ENCODE peak calls at places on chromosomes 7 and 10, in nine cellular contexts. B is SJCRH30; X is SJSA1; M is IMR-90; Z is psoas muscle; I is uterus; U is CD8-positive, alpha-beta T cell; D is aorta; J is stomach. F is an unnamed sample.

GRCh38 chr10:60353519-60354258 is 36.0 kb downstream of the ANK3 start:
- DNase-seq in B (no peak), X (no peak), M (peak; percentile 29), Z (no peak), I (no peak), U (no peak), D (peak; percentile 41), J (no peak), F (no peak)

GRCh38 chr7:89987665-89988064 is 166.6 kb upstream of the STEAP1 start:
- DNase-seq in B (no peak), X (no peak), M (no peak), Z (no peak), I (no peak), U (no peak), D (no peak), J (no peak), F (no peak)

GRCh38 chr10:77001186-77001585 is 636.4 kb downstream of the KCNMA1 start:
- DNase-seq in B (no peak), X (no peak), M (no peak), Z (no peak), I (no peak), U (no peak), D (no peak), J (no peak), F (no peak)

GRCh38 chr7:69115788-69116187 is 482.5 kb upstream of the AUTS2 start:
- DNase-seq in B (no peak), X (no peak), M (no peak), Z (no peak), I (no peak), U (no peak), D (no peak), J (no peak), F (no peak)

GRCh38 chr10:95835149-95835860 is 72.5 kb upstream of the CC2D2B start:
- DNase-seq in B (no peak), X (no peak), M (peak; percentile 5), Z (no peak), I (no peak), U (no peak), D (no peak), J (no peak), F (no peak)

GRCh38 chr10:72086466-72087391 is 1.6 kb downstream of the SPOCK2 start:
- DNase-seq in B (no peak), X (no peak), M (peak; percentile 19), Z (peak; percentile 39), I (no peak), U (peak; percentile 93), D (no peak), J (no peak), F (peak; percentile 48)

GRCh38 chr10:75266945-75267344 is 31.2 kb upstream of the COMTD1 start:
- DNase-seq in B (no peak), X (no peak), M (peak; percentile 89), Z (no peak), I (no peak), U (no peak), D (no peak), J (no peak), F (no peak)

GRCh38 chr10:84224411-84225028 is 824 bp downstream of the LRIT2 start:
- DNase-seq in B (peak; percentile 14), X (no peak), M (no peak), Z (no peak), I (no peak), U (no peak), D (no peak), J (no peak), F (no peak)

GRCh38 chr7:71521506-71521905 is 389.6 kb downstream of the GALNT17 start:
- DNase-seq in B (peak; percentile 55), X (no peak), M (no peak), Z (peak; percentile 57), I (peak; percentile 22), U (no peak), D (peak; percentile 46), J (no peak), F (no peak)

GRCh38 chr10:32163076-32163773 is 107.0 kb upstream of the KIF5B start:
- DNase-seq in B (peak; percentile 65), X (no peak), M (peak; percentile 72), Z (no peak), I (no peak), U (no peak), D (no peak), J (no peak), F (no peak)

GRCh38 chr7:101696-102376 is 90.5 kb upstream of the FAM20C start:
- DNase-seq in B (no peak), X (peak; percentile 77), M (peak; percentile 79), Z (no peak), I (no peak), U (no peak), D (no peak), J (peak; percentile 19), F (no peak)

GRCh38 chr10:43903451-43903850 is 254.8 kb upstream of the ZNF32 start:
- DNase-seq in B (no peak), X (no peak), M (no peak), Z (no peak), I (no peak), U (no peak), D (no peak), J (no peak), F (no peak)

GRCh38 chr10:117544729-117545140 is 2.2 kb downstream of the EMX2 start:
- DNase-seq in B (no peak), X (no peak), M (no peak), Z (no peak), I (peak; percentile 32), U (no peak), D (no peak), J (no peak), F (no peak)

GRCh38 chr7:34523233-34523918 is 134.6 kb upstream of the NPSR1 start:
- DNase-seq in B (no peak), X (no peak), M (no peak), Z (no peak), I (no peak), U (no peak), D (no peak), J (no peak), F (no peak)

GRCh38 chr10:11775412-11775811 is 33.2 kb downstream of the ECHDC3 start:
- DNase-seq in B (no peak), X (no peak), M (no peak), Z (no peak), I (no peak), U (no peak), D (no peak), J (no peak), F (no peak)

GRCh38 chr10:103632247-103632642 is 138.7 kb downstream of the NEURL1 start:
- DNase-seq in B (no peak), X (no peak), M (no peak), Z (peak; percentile 19), I (no peak), U (no peak), D (no peak), J (no peak), F (no peak)

GRCh38 chr10:103627893-103628292 is 134.4 kb downstream of the NEURL1 start:
- DNase-seq in B (no peak), X (no peak), M (no peak), Z (no peak), I (no peak), U (no peak), D (no peak), J (no peak), F (no peak)

GRCh38 chr10:103629581-103629980 is 136.1 kb downstream of the NEURL1 start:
- DNase-seq in B (no peak), X (no peak), M (no peak), Z (no peak), I (no peak), U (no peak), D (no peak), J (no peak), F (no peak)

GRCh38 chr10:103627111-103627892 is 133.8 kb downstream of the NEURL1 start:
- DNase-seq in B (no peak), X (no peak), M (no peak), Z (no peak), I (no peak), U (no peak), D (no peak), J (no peak), F (no peak)

GRCh38 chr10:103630156-103630555 is 136.7 kb downstream of the NEURL1 start:
- DNase-seq in B (no peak), X (no peak), M (no peak), Z (no peak), I (no peak), U (no peak), D (no peak), J (no peak), F (no peak)
- H3K27ac ChIP-seq in B (no peak overlapping the region), X (no peak overlapping the region), M (no peak overlapping the region), Z (no peak overlapping the region), I (peak overlapping the region; percentile 16), U (no peak overlapping the region), D (no peak overlapping the region), J (no peak overlapping the region), F (no peak overlapping the region)

DNA sequence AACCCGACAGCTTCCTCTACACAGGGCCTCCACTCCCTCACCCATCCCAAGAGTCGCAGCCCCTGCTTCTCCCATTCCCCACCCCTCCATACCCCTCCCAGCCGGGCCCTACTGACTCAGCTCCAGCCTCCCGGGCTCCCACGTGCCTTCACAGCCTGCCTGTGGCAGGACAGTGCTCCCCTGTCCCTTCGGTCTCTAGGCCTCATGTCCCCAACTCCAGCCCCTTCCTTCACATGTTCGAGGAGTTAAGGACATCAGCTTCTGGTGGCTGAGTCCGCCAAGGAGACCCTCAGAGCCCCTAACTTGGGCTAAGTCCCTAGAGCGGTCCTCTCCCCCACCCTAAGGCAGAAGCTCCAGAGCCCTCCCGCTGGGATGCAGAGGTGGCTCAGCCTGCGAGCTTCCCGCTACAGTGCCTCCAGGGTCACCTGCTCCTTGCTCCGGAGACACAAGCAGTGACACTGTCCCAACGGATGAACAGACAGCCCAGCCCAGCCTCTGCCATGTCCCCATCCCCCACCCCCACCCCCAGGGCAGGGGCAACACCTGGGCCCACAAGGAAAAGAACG is 800 bp downstream of the SMARCD3 start:
- DNase-seq in B (peak; percentile 80), X (no peak), M (no peak), Z (no peak), I (no peak), U (no peak), D (peak; percentile 73), J (no peak), F (no peak)
- H3K4me1 ChIP-seq in B (peaks cover 34% of the 10 kb centered on the region), X (peaks cover 54% of the 10 kb centered on the region), M (peaks cover 42% of the 10 kb centered on the region), Z (peaks cover 56% of the 10 kb centered on the region), I (no peaks in the 10 kb centered on the region), U (peaks cover 60% of the 10 kb centered on the region), D (no peaks in the 10 kb centered on the region), J (peaks cover 91% of the 10 kb centered on the region), F (no peaks in the 10 kb centered on the region)

GRCh38 chr10:79460687-79461086 is 15.3 kb upstream of the ZCCHC24 start:
- DNase-seq in B (no peak), X (no peak), M (no peak), Z (no peak), I (no peak), U (no peak), D (no peak), J (no peak), F (no peak)
- H3K27ac ChIP-seq in B (no peak overlapping the region), X (no peak overlapping the region), M (no peak overlapping the region), Z (no peak overlapping the region), I (no peak overlapping the region), U (no peak overlapping the region), D (no peak overlapping the region), J (no peak overlapping the region), F (no peak overlapping the region)

DNA sequence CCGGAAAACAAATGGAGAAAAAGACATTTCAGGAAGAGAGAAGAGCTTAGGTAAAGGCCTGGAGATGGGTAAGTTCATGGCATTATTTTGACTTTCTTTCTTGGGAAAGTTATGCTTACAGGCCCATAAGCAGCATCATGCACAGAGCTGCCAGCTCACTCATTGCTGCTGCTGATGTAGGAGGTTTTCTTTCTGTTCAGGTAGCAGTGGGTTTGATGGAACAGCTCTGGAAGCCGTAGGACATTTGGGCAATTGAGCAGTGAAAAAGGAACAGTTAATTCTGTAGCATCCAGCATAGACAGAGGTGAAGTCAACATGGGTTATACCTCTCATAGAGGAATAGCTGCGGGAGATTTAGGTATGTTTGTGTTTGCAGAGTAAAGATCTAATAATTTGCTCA is 3.3 kb downstream of the CHN2 start:
- DNase-seq in B (no peak), X (no peak), M (no peak), Z (no peak), I (no peak), U (no peak), D (no peak), J (no peak), F (no peak)
- H3K4me1 ChIP-seq in B (no peaks in the 10 kb centered on the region), X (peaks cover 15% of the 10 kb centered on the region), M (no peaks in the 10 kb centered on the region), Z (peaks cover 4% of the 10 kb centered on the region), I (no peaks in the 10 kb centered on the region), U (peaks cover 15% of the 10 kb centered on the region), D (no peaks in the 10 kb centered on the region), J (peaks cover 20% of the 10 kb centered on the region), F (peaks cover 3% of the 10 kb centered on the region)